ENCODE peak calls at places on chromosomes 1 and 21, in eight cellular contexts. G, B, W, Y, K, Q, O and P are unnamed samples.

GRCh38 chr1:7558921-7559869 is 211.9 kb upstream of the VAMP3 start:
- DNase-seq in Y (no peak), G (no peak), Q (no peak), B (no peak), O (no peak), K (no peak), W (no peak), P (no peak)

GRCh38 chr1:57468661-57469523 is 45.0 kb upstream of the DAB1 start:
- DNase-seq in Q (peak), B (no peak), K (peak), W (no peak), G (peak), O (no peak), Y (no peak), P (no peak)

GRCh38 chr1:163072658-163073057 is 3.5 kb downstream of the RGS4 start:
- DNase-seq in Y (no peak), W (no peak), Q (peak), O (no peak), G (no peak), K (no peak), B (no peak), P (no peak)

GRCh38 chr1:204637985-204638356 is 47.6 kb downstream of the LRRN2 start:
- DNase-seq in Y (peak), B (no peak), G (no peak), Q (peak), W (no peak), O (no peak), K (no peak), P (no peak)

GRCh38 chr1:212518188-212518951 is 85.7 kb downstream of the NENF start:
- DNase-seq in Q (peak), B (no peak), K (peak), W (peak), O (no peak), G (no peak), Y (peak), P (no peak)

GRCh38 chr1:182041615-182042014 is 19.9 kb downstream of the ZNF648 start:
- DNase-seq in Y (no peak), O (no peak), B (no peak), G (no peak), Q (no peak), K (peak), W (no peak), P (no peak)

GRCh38 chr21:42830456-42831455 is 48.6 kb downstream of the WDR4 start:
- DNase-seq in O (no peak), Q (no peak), W (no peak), K (no peak), Y (no peak), B (no peak), G (peak), P (no peak)

GRCh38 chr1:92623187-92623778 is 136.6 kb upstream of the GFI1 start:
- DNase-seq in B (peak), W (no peak), Y (no peak), G (peak), K (peak), Q (peak), O (peak), P (no peak)

GRCh38 chr1:10265936-10266335 is 55.6 kb downstream of the KIF1B start:
- DNase-seq in G (no peak), K (no peak), O (no peak), Q (no peak), Y (no peak), W (no peak), B (no peak), P (no peak)

GRCh38 chr1:223143760-223144248 is 756 bp upstream of the TLR5 start:
- DNase-seq in K (no peak), Q (peak), O (peak), W (peak), B (no peak), Y (no peak), G (no peak), P (peak)

GRCh38 chr1:112727716-112728115 is 12.6 kb upstream of the PPM1J start:
- DNase-seq in W (no peak), Q (no peak), Y (no peak), G (no peak), B (no peak), O (no peak), K (no peak), P (no peak)

GRCh38 chr1:15016001-15016400 is 137.5 kb upstream of the TMEM51 start:
- DNase-seq in W (no peak), Q (no peak), Y (no peak), B (no peak), G (no peak), O (no peak), K (no peak), P (no peak)

GRCh38 chr1:19670787-19671186 is 6.1 kb downstream of the HTR6 start:
- DNase-seq in K (no peak), Q (no peak), W (no peak), Y (no peak), G (no peak), B (no peak), O (no peak), P (no peak)

GRCh38 chr1:180181048-180181447 is 26.4 kb downstream of the QSOX1 start:
- DNase-seq in O (peak), G (peak), B (no peak), Y (no peak), Q (peak), K (no peak), W (no peak), P (no peak)

GRCh38 chr1:53535846-53536245 is 76.6 kb downstream of the DMRTB1 start:
- DNase-seq in K (no peak), G (no peak), O (no peak), Q (peak), Y (no peak), B (no peak), W (no peak), P (no peak)

GRCh38 chr1:25922633-25923567 is 16.7 kb upstream of the STMN1 start:
- DNase-seq in W (peak), Y (peak), O (peak), G (peak), Q (peak), B (no peak), K (peak), P (peak)

GRCh38 chr21:37455504-37455911 is 88.9 kb downstream of the DYRK1A start:
- DNase-seq in Y (no peak), W (no peak), B (peak), O (no peak), K (no peak), G (peak), Q (no peak), P (no peak)

GRCh38 chr1:180228648-180229482 is 1.2 kb upstream of the LHX4 start:
- DNase-seq in W (no peak), O (peak), Y (peak), K (no peak), G (no peak), Q (no peak), B (no peak), P (peak)

GRCh38 chr1:24364975-24365678 is 46.0 kb downstream of the GRHL3 start:
- DNase-seq in G (peak), W (no peak), K (peak), O (no peak), B (peak), Y (no peak), Q (peak), P (no peak)

GRCh38 chr1:118918940-118919259 is 69.2 kb downstream of the TBX15 start:
- DNase-seq in Y (no peak), W (no peak), K (no peak), B (no peak), G (no peak), O (no peak), Q (no peak), P (no peak)